ENCODE peak calls at places on chromosomes 3 and 15, in five cellular contexts. A is CD8-positive, alpha-beta T cell; O is colonic mucosa; C is choroid plexus epithelial cell; L is cardiac fibroblast. U is an unnamed sample.

GRCh38 chr3:133444071-133444774 is 44.4 kb downstream of the BFSP2 start:
- DNase-seq in C (peak; percentile 56), L (peak; percentile 55), O (peak; percentile 54), A (no peak), U (peak; percentile 51)

GRCh38 chr3:72539856-72540255 is 308.4 kb downstream of the SHQ1 start:
- DNase-seq in A (no peak), C (no peak), O (no peak), L (no peak), U (no peak)

GRCh38 chr3:190847423-190847822 is 15.1 kb downstream of the GMNC start:
- DNase-seq in C (no peak), L (no peak), O (no peak), A (no peak), U (no peak)

GRCh38 chr15:50820808-50821382 is 55.4 kb upstream of the SPPL2A start:
- DNase-seq in L (no peak), A (no peak), O (no peak), C (no peak), U (no peak)

GRCh38 chr15:96361309-96362000 is 31.0 kb downstream of the NR2F2 start:
- DNase-seq in L (no peak), C (no peak), A (no peak), O (no peak), U (no peak)

GRCh38 chr3:128369106-128369708 is 97.5 kb downstream of the DNAJB8 start:
- DNase-seq in O (no peak), L (no peak), C (no peak), A (no peak), U (no peak)

GRCh38 chr3:142447308-142447851 is 457 bp downstream of the XRN1 start:
- DNase-seq in C (peak; percentile 63), O (peak; percentile 56), A (peak; percentile 28), L (peak; percentile 56), U (peak; percentile 34)

GRCh38 chr15:86555939-86556725 is 476.5 kb downstream of the AGBL1 start:
- DNase-seq in L (no peak), C (no peak), O (no peak), A (no peak), U (no peak)

GRCh38 chr3:194423317-194423716 is 24.3 kb upstream of the GP5 start:
- DNase-seq in O (no peak), L (no peak), A (no peak), C (peak; percentile 31), U (no peak)

GRCh38 chr15:29139540-29140459 is 129.8 kb downstream of the NSMCE3 start:
- DNase-seq in L (peak; percentile 48), O (peak; percentile 52), A (peak; percentile 40), C (peak; percentile 63), U (peak; percentile 38)

GRCh38 chr3:132288357-132288756 is 28.9 kb upstream of the ACP3 start:
- DNase-seq in C (peak; percentile 91), A (no peak), L (peak; percentile 86), O (no peak), U (no peak)

GRCh38 chr15:69607101-69607500 is 154.5 kb downstream of the RPLP1 start:
- DNase-seq in A (no peak), O (no peak), L (peak; percentile 32), C (peak; percentile 37), U (no peak)

GRCh38 chr3:127373701-127374625 is 86.1 kb upstream of the PRR20G start:
- DNase-seq in A (no peak), O (peak; percentile 29), C (no peak), L (no peak), U (peak; percentile 37)

GRCh38 chr3:119550090-119550910 is 9.1 kb downstream of the CD80 start:
- DNase-seq in O (no peak), C (no peak), A (no peak), L (no peak), U (no peak)

GRCh38 chr15:66477011-66477410 is 20.6 kb downstream of the SNAPC5 start:
- DNase-seq in A (no peak), L (no peak), C (no peak), O (no peak), U (no peak)

GRCh38 chr3:5038243-5038642 is 59.0 kb downstream of the BHLHE40 start:
- DNase-seq in O (no peak), L (no peak), A (no peak), C (peak; percentile 58), U (no peak)

GRCh38 chr3:11610044-11610671 is 33.6 kb downstream of the VGLL4 start:
- DNase-seq in O (peak; percentile 59), A (no peak), L (peak; percentile 68), C (peak; percentile 55), U (peak; percentile 41)

GRCh38 chr15:75307778-75308390 is 25.2 kb downstream of the GOLGA6D start:
- DNase-seq in O (peak; percentile 78), A (no peak), C (peak; percentile 47), L (peak; percentile 16), U (peak; percentile 69)

GRCh38 chr3:46660543-46661523 is 32.6 kb downstream of the ALS2CL start:
- DNase-seq in C (no peak), O (peak; percentile 10), L (no peak), A (no peak), U (peak; percentile 19)
- H3K4me3 ChIP-seq in C (no peak overlapping the region), O (no peak overlapping the region), L (no peak overlapping the region), A (no peak overlapping the region), U (no peak overlapping the region)

GRCh38 chr15:52031542-52031941 is 12.5 kb downstream of the MAPK6 start:
- DNase-seq in C (peak; percentile 36), A (no peak), L (no peak), O (peak; percentile 31), U (no peak)

GRCh38 chr15:52023169-52023922 is 4.3 kb downstream of the MAPK6 start:
- DNase-seq in C (no peak), L (no peak), A (no peak), O (no peak), U (no peak)

DNA sequence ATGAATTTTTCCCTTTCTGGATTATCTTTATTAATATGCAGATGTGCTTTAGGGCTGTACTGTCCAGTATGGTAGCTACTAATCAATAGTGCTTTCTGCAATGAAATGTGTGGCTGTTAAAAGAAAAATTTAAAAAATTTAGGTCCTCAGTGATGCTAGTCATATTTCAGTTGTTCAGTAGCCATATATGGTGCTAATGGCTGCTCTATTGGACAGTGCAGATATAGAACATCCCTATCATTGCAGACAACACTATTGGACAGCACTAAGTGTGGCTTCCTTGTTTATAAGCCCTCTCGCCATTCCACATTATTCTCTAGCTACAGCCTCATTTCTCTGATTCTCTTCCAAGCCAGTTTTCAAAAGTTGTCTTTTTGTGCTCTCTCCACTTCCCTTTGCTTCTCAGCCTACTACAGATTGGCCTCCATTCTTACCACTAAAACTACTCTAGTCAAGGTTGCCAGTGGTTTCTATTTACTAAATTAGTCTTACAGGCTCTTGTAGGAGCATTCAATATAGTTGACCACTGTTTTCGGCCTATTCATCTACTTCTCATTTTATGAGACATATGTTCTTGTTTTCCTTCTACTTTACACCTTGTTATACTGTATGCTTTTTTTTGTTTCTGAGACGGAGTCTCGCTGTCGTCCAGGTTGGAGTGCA is 9.5 kb downstream of the MAPK6 start:
- DNase-seq in C (no peak), O (no peak), L (no peak), A (no peak), U (no peak)
- H3K4me3 ChIP-seq in C (no peak overlapping the region), O (no peak overlapping the region), L (no peak overlapping the region), A (no peak overlapping the region), U (no peak overlapping the region)

GRCh38 chr15:87570186-87570585 is 686.4 kb downstream of the NTRK3 start:
- DNase-seq in C (peak; percentile 50), L (peak; percentile 8), A (no peak), O (no peak), U (no peak)
- H3K4me3 ChIP-seq in C (no peak overlapping the region), L (no peak overlapping the region), A (no peak overlapping the region), O (no peak overlapping the region), U (no peak overlapping the region)

DNA sequence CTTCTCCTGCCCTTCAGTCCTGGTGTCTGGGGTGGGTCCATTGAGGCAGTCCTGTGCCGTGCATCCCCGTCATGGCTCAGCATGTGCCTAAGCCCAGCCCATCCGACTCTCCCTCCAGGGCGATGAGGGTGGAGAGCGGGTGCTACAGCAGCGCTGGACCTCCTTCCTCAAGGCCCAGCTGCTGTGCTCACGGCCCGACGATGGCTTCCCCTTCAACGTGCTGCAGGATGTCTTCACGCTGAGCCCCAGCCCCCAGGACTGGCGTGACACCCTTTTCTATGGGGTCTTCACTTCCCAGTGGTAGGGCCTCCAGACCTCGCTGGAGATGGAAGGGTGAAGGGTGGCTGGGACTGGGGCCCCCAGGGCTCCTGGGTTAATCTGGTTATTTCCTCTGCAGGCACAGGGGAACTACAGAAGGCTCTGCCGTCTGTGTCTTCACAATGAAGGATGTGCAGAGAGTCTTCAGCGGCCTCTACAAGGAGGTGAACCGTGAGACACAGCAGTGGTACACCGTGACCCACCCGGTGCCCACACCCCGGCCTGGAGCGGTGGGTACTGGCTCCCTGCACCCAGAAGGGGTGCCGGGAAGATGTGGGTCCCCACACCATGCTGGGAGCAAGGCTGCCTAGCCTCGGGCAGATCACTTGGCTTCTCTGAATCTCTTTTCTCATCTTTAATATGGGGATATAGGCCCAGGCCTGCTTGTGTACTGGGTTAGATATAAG is 10.1 kb downstream of the CIB1 start:
- DNase-seq in O (no peak), L (no peak), C (no peak), A (no peak), U (no peak)
- H3K4me3 ChIP-seq in O (no peak overlapping the region), L (no peak overlapping the region), C (no peak overlapping the region), A (no peak overlapping the region), U (no peak overlapping the region)

GRCh38 chr3:186614597-186615483 is 2.0 kb downstream of the AHSG start:
- DNase-seq in O (peak; percentile 85), C (peak; percentile 81), A (peak; percentile 63), L (peak; percentile 77), U (peak; percentile 83)
- H3K4me3 ChIP-seq in O (no peak overlapping the region), C (no peak overlapping the region), A (peak overlapping the region; percentile 21), L (no peak overlapping the region), U (no peak overlapping the region)

GRCh38 chr3:171458857-171459129 is 1.4 kb downstream of the TNIK start:
- DNase-seq in O (no peak), C (no peak), A (no peak), L (no peak), U (no peak)
- H3K4me3 ChIP-seq in O (peak overlapping the region; percentile 78), C (peak overlapping the region; percentile 84), A (peak overlapping the region; percentile 84), L (peak overlapping the region; percentile 71), U (peak overlapping the region; percentile 80)

GRCh38 chr3:69352305-69353087 is 33.4 kb downstream of the FRMD4B start:
- DNase-seq in C (no peak), L (no peak), A (no peak), O (no peak), U (no peak)

GRCh38 chr3:69353492-69353891 is 32.4 kb downstream of the FRMD4B start:
- DNase-seq in C (no peak), O (no peak), L (peak; percentile 63), A (no peak), U (no peak)

GRCh38 chr3:69357196-69357595 is 28.7 kb downstream of the FRMD4B start:
- DNase-seq in C (peak; percentile 23), L (no peak), A (no peak), O (no peak), U (no peak)

GRCh38 chr3:69354948-69355347 is 30.9 kb downstream of the FRMD4B start:
- DNase-seq in O (no peak), C (no peak), L (no peak), A (no peak), U (no peak)

DNA sequence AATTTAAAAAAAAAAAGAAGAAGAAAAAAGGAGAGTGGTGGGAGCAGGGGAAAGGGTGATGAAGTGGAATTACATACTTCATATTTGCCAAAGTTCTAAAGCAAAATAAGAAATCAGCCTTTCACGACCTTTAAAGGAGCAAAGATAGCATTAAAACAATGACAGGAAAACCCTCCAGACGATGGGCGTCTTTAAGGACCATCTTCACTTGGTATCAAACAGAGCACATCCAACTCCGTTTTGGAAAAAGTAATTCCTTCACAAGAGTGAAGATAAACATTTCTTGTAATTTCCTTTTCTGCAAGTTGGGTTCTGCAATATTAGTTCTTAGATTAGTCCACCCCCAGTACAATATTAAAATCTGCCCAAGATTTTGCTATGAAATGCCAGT is 32.8 kb downstream of the FRMD4B start:
- DNase-seq in C (no peak), O (no peak), A (no peak), L (no peak), U (no peak)
- H3K4me3 ChIP-seq in C (no peak overlapping the region), O (no peak overlapping the region), A (no peak overlapping the region), L (no peak overlapping the region), U (no peak overlapping the region)

U was measured in stomach.